ENCODE peak calls at places on chromosomes 11 and 22, in seven cellular contexts. L, H, E, J, S, F and T are unnamed samples.

GRCh38 chr11:7974668-7975067 is 9.4 kb upstream of the NLRP10 start:
- DNase-seq in L (no peak), H (no peak), E (no peak), J (no peak), S (no peak), F (no peak), T (no peak)

GRCh38 chr11:134200688-134201087 is 23.1 kb downstream of the NCAPD3 start:
- DNase-seq in L (no peak), H (no peak), E (no peak), J (no peak), S (no peak), F (no peak), T (no peak)

GRCh38 chr11:110600322-110600721 is 111.9 kb downstream of the ARHGAP20 start:
- DNase-seq in L (no peak), H (no peak), E (no peak), J (no peak), S (no peak), F (no peak), T (no peak)

GRCh38 chr11:134046681-134047449 is 22.0 kb upstream of the JAM3 start:
- DNase-seq in L (no peak), H (no peak), E (no peak), J (no peak), S (no peak), F (no peak), T (no peak)

GRCh38 chr11:63488789-63489188 is 2.2 kb downstream of the PLAAT5 start:
- DNase-seq in L (no peak), H (no peak), E (no peak), J (no peak), S (no peak), F (no peak), T (no peak)

GRCh38 chr22:37803195-37803635 is 4.5 kb upstream of the GCAT start:
- DNase-seq in L (no peak), H (peak), E (no peak), J (no peak), S (no peak), F (no peak), T (peak)

GRCh38 chr22:45742866-45743450 is 71.3 kb downstream of the ATXN10 start:
- DNase-seq in L (no peak), H (no peak), E (no peak), J (peak), S (no peak), F (no peak), T (no peak)

GRCh38 chr11:1873048-1873812 is 18.5 kb downstream of the PRR33 start:
- DNase-seq in L (no peak), H (no peak), E (no peak), J (peak), S (no peak), F (no peak), T (no peak)

GRCh38 chr22:44746836-44747519 is 5.4 kb upstream of the ARHGAP8 start:
- DNase-seq in L (no peak), H (no peak), E (no peak), J (no peak), S (no peak), F (no peak), T (no peak)

GRCh38 chr11:43010042-43010441 is 301.8 kb upstream of the API5 start:
- DNase-seq in L (no peak), H (no peak), E (no peak), J (no peak), S (no peak), F (no peak), T (no peak)

GRCh38 chr11:46408407-46408986 is 16.9 kb upstream of the CHRM4 start:
- DNase-seq in L (no peak), H (no peak), E (no peak), J (no peak), S (no peak), F (no peak), T (no peak)

GRCh38 chr11:79366218-79366617 is 74.6 kb downstream of the TENM4 start:
- DNase-seq in L (no peak), H (no peak), E (no peak), J (no peak), S (no peak), F (no peak), T (no peak)

GRCh38 chr11:116499396-116500001 is 273.3 kb downstream of the BUD13 start:
- DNase-seq in L (peak), H (peak), E (no peak), J (peak), S (peak), F (peak), T (no peak)